ENCODE peak calls at places on chromosome 6, in four cellular contexts. Q, S, H and L are unnamed samples.

GRCh38 chr6:128337619-128338018 is 182.8 kb downstream of the PTPRK start:
- DNase-seq in H (no peak), S (no peak), Q (no peak), L (no peak)

GRCh38 chr6:43953794-43954310 is 173.4 kb downstream of the MRPL14 start:
- DNase-seq in H (peak), S (no peak), Q (peak), L (no peak)

GRCh38 chr6:138782243-138782642 is 8.7 kb downstream of the CCDC28A start:
- DNase-seq in Q (no peak), S (no peak), H (no peak), L (no peak)

GRCh38 chr6:83600531-83600930 is 88.2 kb downstream of the PRSS35 start:
- DNase-seq in H (no peak), S (no peak), Q (no peak), L (no peak)

GRCh38 chr6:134240664-134241431 is 77.1 kb downstream of the SGK1 start:
- DNase-seq in S (no peak), H (no peak), Q (peak), L (peak)

GRCh38 chr6:166003569-166003968 is 164.1 kb downstream of the TBXT start:
- DNase-seq in S (no peak), H (peak), Q (no peak), L (no peak)

GRCh38 chr6:115195239-115195638 is 852.4 kb upstream of the HS3ST5 start:
- DNase-seq in H (no peak), S (no peak), Q (no peak), L (no peak)

GRCh38 chr6:5782783-5783567 is 223.8 kb downstream of the NRN1 start:
- DNase-seq in S (no peak), H (no peak), Q (peak), L (no peak)

GRCh38 chr6:51028271-51028670 is 209.6 kb downstream of the TFAP2B start:
- DNase-seq in Q (no peak), H (no peak), S (no peak), L (no peak)

GRCh38 chr6:95176322-95176721 is 401.0 kb upstream of the MANEA start:
- DNase-seq in H (no peak), Q (no peak), S (no peak), L (no peak)

GRCh38 chr6:161019324-161019839 is 27.8 kb downstream of the MAP3K4 start:
- DNase-seq in H (no peak), Q (no peak), S (no peak), L (no peak)

GRCh38 chr6:137261393-137262154 is 42.4 kb upstream of the IFNGR1 start:
- DNase-seq in H (peak), S (peak), Q (no peak), L (no peak)

GRCh38 chr6:35583893-35584688 is 71.4 kb upstream of the TULP1 start:
- DNase-seq in Q (peak), H (peak), S (peak), L (no peak)

GRCh38 chr6:22590423-22590822 is 21.1 kb downstream of the HDGFL1 start:
- DNase-seq in H (no peak), S (no peak), Q (no peak), L (no peak)

GRCh38 chr6:36783603-36784378 is 55.5 kb downstream of the CPNE5 start:
- DNase-seq in S (no peak), Q (no peak), H (peak), L (no peak)

GRCh38 chr6:123636282-123636681 is 468 bp downstream of the TRDN start:
- DNase-seq in Q (no peak), H (no peak), S (no peak), L (no peak)

GRCh38 chr6:144547409-144547808 is 262.3 kb downstream of the UTRN start:
- DNase-seq in S (no peak), H (no peak), Q (no peak), L (no peak)

GRCh38 chr6:16546851-16547250 is 214.4 kb downstream of the ATXN1 start:
- DNase-seq in H (no peak), Q (no peak), S (no peak), L (no peak)

GRCh38 chr6:26224940-26225847 is 138.0 kb downstream of the HFE start:
- DNase-seq in H (peak), Q (no peak), S (no peak), L (no peak)

GRCh38 chr6:85484941-85485340 is 35.1 kb downstream of the NT5E start:
- DNase-seq in H (no peak), Q (no peak), S (no peak), L (no peak)

GRCh38 chr6:50102676-50103075 is 52.9 kb upstream of the DEFB112 start:
- DNase-seq in Q (no peak), S (no peak), H (no peak), L (no peak)

GRCh38 chr6:97077380-97077779 is 152.9 kb downstream of the KLHL32 start:
- DNase-seq in H (peak), Q (no peak), S (no peak), L (no peak)

GRCh38 chr6:36368921-36369880 is 18.3 kb downstream of the ETV7 start:
- DNase-seq in S (no peak), Q (no peak), H (peak), L (no peak)

GRCh38 chr6:138086573-138087196 is 20.5 kb downstream of the PERP start:
- DNase-seq in Q (no peak), H (no peak), S (peak), L (no peak)

GRCh38 chr6:24855389-24856245 is 56.9 kb upstream of the ARMH2 start:
- DNase-seq in S (peak), Q (peak), H (peak), L (peak)

GRCh38 chr6:95228636-95229035 is 348.7 kb upstream of the MANEA start:
- DNase-seq in Q (no peak), H (no peak), S (no peak), L (no peak)

GRCh38 chr6:40358473-40359460 is 228.4 kb downstream of the LRFN2 start:
- DNase-seq in Q (no peak), S (no peak), H (no peak), L (peak)

GRCh38 chr6:45187841-45188240 is 140.3 kb upstream of the RUNX2 start:
- DNase-seq in H (peak), Q (no peak), S (no peak), L (no peak)

GRCh38 chr6:10140824-10141223 is 274.1 kb downstream of the TFAP2A start:
- DNase-seq in H (peak), Q (no peak), S (no peak), L (no peak)

GRCh38 chr6:40128149-40128548 is 193.9 kb upstream of the MOCS1 start:
- DNase-seq in Q (no peak), H (no peak), S (no peak), L (no peak)

GRCh38 chr6:141956046-141956761 is 176.5 kb upstream of the GJE1 start:
- DNase-seq in S (no peak), H (peak), Q (no peak), L (no peak)

GRCh38 chr6:151806757-151807512 is 547 bp upstream of the ESR1 start:
- DNase-seq in H (peak), S (no peak), Q (no peak), L (no peak)

GRCh38 chr6:52595000-52595795 is 18.3 kb upstream of the TRAM2 start:
- DNase-seq in S (no peak), Q (peak), H (peak), L (peak)

GRCh38 chr6:53309059-53309896 is 39.5 kb downstream of the ELOVL5 start:
- DNase-seq in Q (no peak), S (peak), H (peak), L (no peak)

GRCh38 chr6:137978252-137978896 is 111.3 kb downstream of the TNFAIP3 start:
- DNase-seq in S (no peak), H (no peak), Q (no peak), L (no peak)

DNA sequence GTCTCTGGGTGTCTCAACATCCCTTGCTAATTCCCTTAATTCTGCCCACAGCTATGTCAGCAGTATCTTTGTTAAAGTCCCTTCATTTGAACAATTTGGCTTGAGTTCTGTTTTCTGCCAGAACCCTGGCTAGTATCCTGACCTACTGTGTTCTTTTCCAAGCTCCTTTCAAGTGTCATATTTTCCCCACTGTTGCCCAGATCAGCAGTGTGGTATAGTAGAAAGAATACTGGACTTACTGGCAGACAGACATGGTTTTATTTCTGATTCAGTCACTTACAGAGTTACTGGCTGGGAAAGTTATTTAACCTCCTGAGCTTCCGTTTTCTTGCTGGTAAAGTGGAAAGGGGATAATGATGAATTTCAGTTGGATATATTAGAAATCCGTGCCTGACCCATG is 39.8 kb upstream of the RAB23 start:
- DNase-seq in Q (no peak), S (no peak), H (peak), L (no peak)
- H3K4me3 ChIP-seq in Q (no peak), S (no peak), H (no peak), L (no peak)

GRCh38 chr6:117711369-117711768 is 36.1 kb downstream of the NUS1 start:
- DNase-seq in S (peak), Q (no peak), H (no peak), L (no peak)

DNA sequence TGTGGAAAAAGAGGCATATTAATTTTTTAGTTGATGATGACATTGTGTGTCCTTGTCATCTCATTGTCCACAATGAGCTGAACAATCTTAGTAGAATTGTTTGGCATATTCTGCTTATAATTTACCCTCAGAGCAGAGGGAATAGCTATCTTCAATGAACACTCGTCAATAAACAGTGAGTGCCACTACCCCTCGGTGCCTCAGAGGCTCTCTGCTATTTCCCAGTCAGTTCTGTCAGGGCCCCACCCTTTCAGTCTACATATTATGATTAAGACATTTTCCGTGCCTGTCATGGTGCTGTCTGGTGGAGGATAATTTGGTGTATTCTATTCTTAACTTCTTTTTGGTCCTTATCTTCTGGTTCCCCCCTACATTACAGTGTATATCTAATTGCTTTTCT is 31.2 kb downstream of the NUS1 start:
- DNase-seq in H (no peak), Q (no peak), S (no peak), L (no peak)
- TF ChIP-seq CTCF in H (no peak), Q (no peak), S (no peak), L (no peak)

GRCh38 chr6:130991422-130992144 is 71.5 kb downstream of the EPB41L2 start:
- DNase-seq in Q (no peak), H (peak), S (no peak), L (no peak)
- H3K4me3 ChIP-seq in Q (no peak), H (no peak), S (no peak), L (no peak)

DNA sequence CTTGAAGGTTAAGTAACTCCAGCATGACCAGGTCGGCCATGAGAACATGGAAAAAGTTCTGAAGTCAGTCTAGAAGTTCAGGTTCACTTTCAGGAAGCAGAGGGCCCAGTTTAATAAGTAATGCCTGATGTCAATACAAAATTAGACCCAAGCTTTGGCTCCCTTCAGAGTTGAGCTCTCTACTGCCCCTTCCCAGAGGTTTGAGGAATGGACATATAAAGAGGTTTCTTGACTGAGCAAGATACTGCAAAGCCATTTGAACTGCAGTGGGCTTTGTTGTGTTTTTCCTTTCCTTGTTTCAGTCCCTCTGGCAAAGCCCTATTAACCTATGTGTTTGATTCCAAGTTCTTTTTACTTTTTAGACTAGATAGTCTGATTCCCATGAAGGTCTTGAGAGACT is 97.8 kb upstream of the PREP start:
- DNase-seq in H (no peak), S (no peak), Q (no peak), L (no peak)
- TF ChIP-seq CTCF in H (no peak), S (no peak), Q (no peak), L (no peak)

GRCh38 chr6:87482382-87482781 is 9.6 kb downstream of the SLC35A1 start:
- DNase-seq in S (no peak), Q (no peak), H (no peak), L (no peak)
- H3K4me3 ChIP-seq in S (no peak), Q (no peak), H (no peak), L (no peak)

DNA sequence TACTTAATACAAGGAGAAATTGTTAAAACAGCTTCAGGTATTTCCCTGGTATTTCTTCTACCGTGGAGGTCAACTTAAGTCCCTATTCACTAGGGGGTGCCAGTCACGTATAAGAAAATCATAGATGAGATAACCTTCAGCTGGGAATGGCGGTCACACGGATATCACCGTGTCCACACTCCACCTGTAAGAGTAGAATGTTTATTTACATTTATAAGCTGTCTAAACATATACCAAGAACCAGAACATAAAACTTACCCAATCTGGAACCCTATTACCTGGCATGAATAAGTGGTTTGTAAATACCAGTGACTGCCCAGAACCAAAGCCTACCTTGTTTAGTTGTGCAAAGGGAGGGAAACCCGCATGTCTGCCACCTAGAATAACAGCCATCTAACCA is 1.9 kb upstream of the ELOVL4 start:
- DNase-seq in Q (no peak), H (peak), S (peak), L (no peak)
- TF ChIP-seq CTCF in Q (peak), H (peak), S (peak), L (no peak)

GRCh38 chr6:106134087-106134770 is 48.1 kb downstream of the PRDM1 start:
- DNase-seq in S (no peak), Q (no peak), H (no peak), L (no peak)

GRCh38 chr6:106136172-106136571 is 50.0 kb downstream of the PRDM1 start:
- DNase-seq in Q (no peak), H (no peak), S (no peak), L (no peak)

GRCh38 chr6:106136845-106137244 is 50.7 kb downstream of the PRDM1 start:
- DNase-seq in S (no peak), Q (no peak), H (no peak), L (no peak)

GRCh38 chr6:106133040-106133439 is 46.9 kb downstream of the PRDM1 start:
- DNase-seq in Q (no peak), S (no peak), H (no peak), L (no peak)

GRCh38 chr6:106134906-106135634 is 48.9 kb downstream of the PRDM1 start:
- DNase-seq in Q (peak), H (peak), S (peak), L (no peak)
- H3K4me3 ChIP-seq in Q (no peak), H (no peak), S (no peak), L (no peak)